ENCODE peak calls at places on chromosomes 12 and 14, in four cellular contexts. One of them, this sample, is unnamed.

GRCh38 chr14:104353221-104353920 is 215.0 kb downstream of the KIF26A start:
- DNase-seq in HepG2: no peak
- DNase-seq in HCT116: no peak
- DNase-seq in K562: no peak
- DNase-seq in this sample: no peak

GRCh38 chr12:62730649-62731377 is 204.1 kb downstream of the PPM1H start:
- DNase-seq in HepG2: no peak
- DNase-seq in K562: no peak
- DNase-seq in HCT116: no peak
- DNase-seq in this sample: no peak

GRCh38 chr14:72686101-72686500 is 207.8 kb downstream of the DPF3 start:
- DNase-seq in HepG2: no peak
- DNase-seq in HCT116: no peak
- DNase-seq in K562: no peak
- DNase-seq in this sample: no peak

GRCh38 chr14:78985668-78986073 is 815.5 kb downstream of the NRXN3 start:
- DNase-seq in HCT116: no peak
- DNase-seq in K562: no peak
- DNase-seq in HepG2: no peak
- DNase-seq in this sample: no peak

GRCh38 chr12:31226639-31227038 is 99.3 kb downstream of the SINHCAF start:
- DNase-seq in HCT116: no peak
- DNase-seq in K562: no peak
- DNase-seq in HepG2: no peak
- DNase-seq in this sample: no peak

GRCh38 chr12:26028953-26029740 is 70.7 kb downstream of the RASSF8 start:
- DNase-seq in HCT116: peak
- DNase-seq in K562: peak
- DNase-seq in HepG2: peak
- DNase-seq in this sample: peak

GRCh38 chr12:10638728-10639127 is 25.3 kb upstream of the MAGOHB start:
- DNase-seq in HepG2: no peak
- DNase-seq in HCT116: no peak
- DNase-seq in K562: no peak
- DNase-seq in this sample: no peak

GRCh38 chr12:73226585-73226984 is 954.4 kb downstream of the TRHDE start:
- DNase-seq in HepG2: no peak
- DNase-seq in HCT116: no peak
- DNase-seq in K562: no peak
- DNase-seq in this sample: no peak

GRCh38 chr12:121860257-121860656 is 1.6 kb upstream of the HPD start:
- DNase-seq in K562: no peak
- DNase-seq in HCT116: no peak
- DNase-seq in HepG2: peak
- DNase-seq in this sample: no peak

GRCh38 chr14:65301862-65302539 is 110.5 kb upstream of the FUT8 start:
- DNase-seq in K562: peak
- DNase-seq in HCT116: no peak
- DNase-seq in HepG2: peak
- DNase-seq in this sample: no peak

GRCh38 chr14:101358726-101359125 is 202.6 kb upstream of the DIO3 start:
- DNase-seq in K562: no peak
- DNase-seq in HepG2: no peak
- DNase-seq in HCT116: no peak
- DNase-seq in this sample: no peak

GRCh38 chr12:131093971-131094830 is 140.5 kb downstream of the ADGRD1 start:
- DNase-seq in K562: no peak
- DNase-seq in HCT116: no peak
- DNase-seq in HepG2: no peak
- DNase-seq in this sample: no peak

GRCh38 chr12:121980211-121980891 is 41.3 kb upstream of the BCL7A start:
- DNase-seq in HepG2: no peak
- DNase-seq in K562: no peak
- DNase-seq in HCT116: no peak
- DNase-seq in this sample: no peak

GRCh38 chr14:99579903-99580570 is 24.0 kb downstream of the CCDC85C start:
- DNase-seq in HepG2: no peak
- DNase-seq in HCT116: peak
- DNase-seq in K562: peak
- DNase-seq in this sample: peak

GRCh38 chr12:132413931-132414588 is 75.9 kb upstream of the FBRSL1 start:
- DNase-seq in K562: peak
- DNase-seq in HCT116: no peak
- DNase-seq in HepG2: no peak
- DNase-seq in this sample: no peak

GRCh38 chr14:103056322-103057027 is 874 bp downstream of the CDC42BPB start:
- DNase-seq in HepG2: no peak
- DNase-seq in K562: peak
- DNase-seq in HCT116: no peak
- DNase-seq in this sample: peak
- TF ChIP-seq JUND in HepG2: no peak
- TF ChIP-seq JUND in K562: no peak
- TF ChIP-seq JUND in HCT116: no peak
- TF ChIP-seq JUND in this sample: no peak

GRCh38 chr14:22850944-22851790 is 14.8 kb downstream of the MMP14 start:
- DNase-seq in HepG2: no peak
- DNase-seq in K562: no peak
- DNase-seq in HCT116: no peak
- DNase-seq in this sample: no peak
- TF ChIP-seq JUND in HepG2: no peak
- TF ChIP-seq JUND in K562: no peak
- TF ChIP-seq JUND in HCT116: no peak
- TF ChIP-seq JUND in this sample: no peak

GRCh38 chr14:68815288-68816182 is 22.7 kb upstream of the ZFP36L1 start:
- DNase-seq in K562: no peak
- DNase-seq in HepG2: no peak
- DNase-seq in HCT116: no peak
- DNase-seq in this sample: no peak
- TF ChIP-seq JUND in K562: no peak
- TF ChIP-seq JUND in HepG2: no peak
- TF ChIP-seq JUND in HCT116: no peak
- TF ChIP-seq JUND in this sample: no peak

DNA sequence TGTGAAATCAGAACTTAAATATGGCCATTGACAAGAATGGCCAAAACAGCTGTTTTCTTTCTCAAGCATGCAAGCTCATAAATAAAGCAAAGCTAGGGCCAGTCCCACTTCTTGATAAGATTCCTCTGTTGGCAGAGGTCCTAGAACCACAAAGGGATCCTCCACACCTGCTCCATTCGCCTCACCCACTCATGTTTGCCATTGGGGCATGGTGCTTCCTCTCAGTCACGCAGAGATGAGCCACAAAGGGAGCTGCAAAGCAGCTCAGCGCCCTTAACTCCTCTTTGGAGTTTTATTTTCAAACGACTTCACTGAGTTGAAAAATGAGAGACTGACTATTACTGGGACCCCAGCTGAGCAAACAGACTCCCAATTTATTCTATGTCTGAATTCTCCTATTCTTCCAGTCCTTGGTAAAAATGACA is 16.6 kb downstream of the MANSC1 start:
- DNase-seq in HepG2: no peak
- DNase-seq in HCT116: no peak
- DNase-seq in K562: no peak
- DNase-seq in this sample: no peak
- TF ChIP-seq JUND in HepG2: no peak
- TF ChIP-seq JUND in HCT116: no peak
- TF ChIP-seq JUND in K562: no peak
- TF ChIP-seq JUND in this sample: no peak

GRCh38 chr14:93974833-93975232 is 1.5 kb downstream of the ASB2 start:
- DNase-seq in K562: no peak
- DNase-seq in HepG2: no peak
- DNase-seq in HCT116: no peak
- DNase-seq in this sample: no peak
- TF ChIP-seq JUND in K562: no peak
- TF ChIP-seq JUND in HepG2: no peak
- TF ChIP-seq JUND in HCT116: no peak
- TF ChIP-seq JUND in this sample: no peak

DNA sequence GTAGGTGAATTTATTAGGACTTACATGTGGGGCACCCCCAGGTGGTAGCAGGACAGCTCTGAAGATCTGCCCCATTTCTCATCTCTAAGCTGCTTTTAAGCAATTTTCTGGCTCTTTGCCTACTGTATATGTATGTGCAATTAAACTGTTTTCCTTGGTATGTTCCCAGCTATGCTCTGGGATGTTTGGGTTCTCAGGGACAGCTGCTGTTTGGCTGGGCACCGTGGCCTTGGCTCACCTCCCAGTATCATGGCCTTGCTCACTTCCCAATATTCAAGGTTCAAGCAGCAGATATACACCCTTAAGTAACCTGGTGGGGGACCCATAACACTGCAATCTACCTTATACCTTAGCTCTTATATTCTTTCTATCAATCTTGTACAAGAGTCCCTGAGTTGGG is 53.7 kb upstream of the KITLG start:
- DNase-seq in K562: no peak
- DNase-seq in HepG2: no peak
- DNase-seq in HCT116: no peak
- DNase-seq in this sample: peak
- TF ChIP-seq JUND in K562: no peak
- TF ChIP-seq JUND in HepG2: no peak
- TF ChIP-seq JUND in HCT116: no peak
- TF ChIP-seq JUND in this sample: no peak